ENCODE peak calls at places on chromosome 18, in seven cellular contexts. One of them, this sample, is unnamed.

GRCh38 chr18:46712406-46712805 is 44.4 kb downstream of the ST8SIA5 start:
- DNase-seq in H9: no peak
- DNase-seq in IMR-90: peak
- DNase-seq in left ventricle myocardium inferior: no peak
- DNase-seq in HCT116: no peak
- DNase-seq in GM23338: no peak
- DNase-seq in WTC11: no peak
- DNase-seq in this sample: peak

GRCh38 chr18:28581503-28582169 is 404.7 kb upstream of the CDH2 start:
- DNase-seq in WTC11: no peak
- DNase-seq in IMR-90: no peak
- DNase-seq in H9: no peak
- DNase-seq in HCT116: no peak
- DNase-seq in GM23338: peak
- DNase-seq in left ventricle myocardium inferior: no peak
- DNase-seq in this sample: peak

GRCh38 chr18:74200780-74201179 is 52.5 kb downstream of the TIMM21 start:
- DNase-seq in H9: no peak
- DNase-seq in HCT116: no peak
- DNase-seq in IMR-90: no peak
- DNase-seq in left ventricle myocardium inferior: no peak
- DNase-seq in GM23338: no peak
- DNase-seq in WTC11: no peak
- DNase-seq in this sample: no peak

GRCh38 chr18:77105021-77105420 is 27.6 kb downstream of the MBP start:
- DNase-seq in H9: no peak
- DNase-seq in GM23338: no peak
- DNase-seq in left ventricle myocardium inferior: no peak
- DNase-seq in WTC11: no peak
- DNase-seq in IMR-90: no peak
- DNase-seq in HCT116: no peak
- DNase-seq in this sample: peak

GRCh38 chr18:36424741-36425142 is 127.2 kb downstream of the FHOD3 start:
- DNase-seq in GM23338: no peak
- DNase-seq in left ventricle myocardium inferior: no peak
- DNase-seq in IMR-90: no peak
- DNase-seq in HCT116: peak
- DNase-seq in H9: no peak
- DNase-seq in WTC11: no peak
- DNase-seq in this sample: no peak

GRCh38 chr18:23879544-23879943 is 135.0 kb upstream of the TTC39C start:
- DNase-seq in H9: no peak
- DNase-seq in GM23338: no peak
- DNase-seq in WTC11: no peak
- DNase-seq in HCT116: no peak
- DNase-seq in IMR-90: no peak
- DNase-seq in left ventricle myocardium inferior: no peak
- DNase-seq in this sample: no peak

GRCh38 chr18:57806891-57807280 is 3.8 kb upstream of the ATP8B1 start:
- DNase-seq in IMR-90: peak
- DNase-seq in HCT116: no peak
- DNase-seq in H9: no peak
- DNase-seq in left ventricle myocardium inferior: no peak
- DNase-seq in GM23338: no peak
- DNase-seq in WTC11: no peak
- DNase-seq in this sample: peak

GRCh38 chr18:57630759-57631660 is 9.4 kb upstream of the NARS1 start:
- DNase-seq in left ventricle myocardium inferior: no peak
- DNase-seq in HCT116: no peak
- DNase-seq in IMR-90: no peak
- DNase-seq in GM23338: no peak
- DNase-seq in WTC11: no peak
- DNase-seq in H9: no peak
- DNase-seq in this sample: no peak

GRCh38 chr18:3402962-3403585 is 46.9 kb upstream of the TGIF1 start:
- DNase-seq in GM23338: no peak
- DNase-seq in IMR-90: peak
- DNase-seq in H9: no peak
- DNase-seq in HCT116: no peak
- DNase-seq in WTC11: no peak
- DNase-seq in left ventricle myocardium inferior: no peak
- DNase-seq in this sample: peak

GRCh38 chr18:13258792-13259385 is 40.3 kb downstream of the LDLRAD4 start:
- DNase-seq in HCT116: no peak
- DNase-seq in WTC11: no peak
- DNase-seq in H9: no peak
- DNase-seq in IMR-90: no peak
- DNase-seq in GM23338: no peak
- DNase-seq in left ventricle myocardium inferior: no peak
- DNase-seq in this sample: no peak

GRCh38 chr18:58023108-58023507 is 20.9 kb upstream of the NEDD4L start:
- DNase-seq in HCT116: no peak
- DNase-seq in IMR-90: no peak
- DNase-seq in left ventricle myocardium inferior: no peak
- DNase-seq in WTC11: no peak
- DNase-seq in H9: no peak
- DNase-seq in GM23338: no peak
- DNase-seq in this sample: no peak

GRCh38 chr18:33051397-33051796 is 278.6 kb upstream of the KLHL14 start:
- DNase-seq in WTC11: no peak
- DNase-seq in HCT116: no peak
- DNase-seq in IMR-90: no peak
- DNase-seq in H9: no peak
- DNase-seq in left ventricle myocardium inferior: no peak
- DNase-seq in GM23338: no peak
- DNase-seq in this sample: no peak

GRCh38 chr18:45213040-45213333 is 402.3 kb upstream of the SLC14A2 start:
- DNase-seq in H9: no peak
- DNase-seq in HCT116: no peak
- DNase-seq in GM23338: no peak
- DNase-seq in IMR-90: no peak
- DNase-seq in WTC11: no peak
- DNase-seq in left ventricle myocardium inferior: no peak
- DNase-seq in this sample: no peak
- TF ChIP-seq CTCF in H9: peak
- TF ChIP-seq CTCF in HCT116: no peak
- TF ChIP-seq CTCF in GM23338: no peak
- TF ChIP-seq CTCF in IMR-90: no peak
- TF ChIP-seq CTCF in WTC11: no peak
- TF ChIP-seq CTCF in left ventricle myocardium inferior: peak
- TF ChIP-seq CTCF in this sample: no peak

DNA sequence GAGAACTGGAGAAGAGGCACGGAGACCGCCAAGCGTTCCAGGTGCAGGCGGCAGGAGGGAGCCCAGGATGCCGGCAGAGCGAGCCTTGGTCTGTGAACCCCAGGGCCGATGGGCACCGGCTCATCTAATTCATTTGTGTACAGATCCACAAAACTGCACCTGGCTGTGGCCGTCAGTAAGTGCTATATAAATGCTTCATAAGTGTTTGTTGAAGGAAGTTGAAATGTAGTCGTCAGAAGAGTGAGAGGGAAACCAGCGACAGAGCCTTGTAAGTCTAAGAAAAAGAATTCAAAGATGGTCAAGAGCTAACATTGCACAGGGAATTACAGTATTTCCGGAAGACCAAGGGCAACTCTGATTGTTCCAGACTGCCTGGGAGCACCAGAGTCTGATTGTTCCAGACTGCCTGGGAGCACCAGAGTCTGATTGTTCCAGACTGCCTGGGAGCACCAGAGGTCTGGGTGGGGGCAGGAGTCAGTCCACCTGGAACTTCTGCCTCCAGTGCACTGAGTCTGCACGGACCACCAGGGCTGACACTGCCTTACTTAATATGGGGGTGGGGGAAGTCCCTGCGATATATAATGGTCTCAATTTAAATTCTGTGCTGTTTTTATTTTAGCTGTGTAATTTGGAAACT is 112.3 kb downstream of the BCL2 start:
- DNase-seq in GM23338: no peak
- DNase-seq in IMR-90: no peak
- DNase-seq in H9: no peak
- DNase-seq in left ventricle myocardium inferior: no peak
- DNase-seq in WTC11: no peak
- DNase-seq in HCT116: no peak
- DNase-seq in this sample: no peak
- TF ChIP-seq CTCF in GM23338: no peak
- TF ChIP-seq CTCF in IMR-90: no peak
- TF ChIP-seq CTCF in H9: no peak
- TF ChIP-seq CTCF in left ventricle myocardium inferior: no peak
- TF ChIP-seq CTCF in WTC11: no peak
- TF ChIP-seq CTCF in HCT116: no peak
- TF ChIP-seq CTCF in this sample: no peak

GRCh38 chr18:4405965-4406364 is 49.1 kb downstream of the DLGAP1 start:
- DNase-seq in left ventricle myocardium inferior: no peak
- DNase-seq in IMR-90: no peak
- DNase-seq in GM23338: peak
- DNase-seq in HCT116: no peak
- DNase-seq in H9: peak
- DNase-seq in WTC11: no peak
- DNase-seq in this sample: no peak
- TF ChIP-seq CTCF in left ventricle myocardium inferior: no peak
- TF ChIP-seq CTCF in IMR-90: no peak
- TF ChIP-seq CTCF in GM23338: no peak
- TF ChIP-seq CTCF in HCT116: no peak
- TF ChIP-seq CTCF in H9: no peak
- TF ChIP-seq CTCF in WTC11: no peak
- TF ChIP-seq CTCF in this sample: no peak

GRCh38 chr18:54220406-54220805 is 4.1 kb downstream of the MBD2 start:
- DNase-seq in HCT116: no peak
- DNase-seq in left ventricle myocardium inferior: no peak
- DNase-seq in IMR-90: no peak
- DNase-seq in H9: no peak
- DNase-seq in WTC11: no peak
- DNase-seq in GM23338: no peak
- DNase-seq in this sample: no peak

GRCh38 chr18:54224379-54225014 is at the start of gene MBD2:
- DNase-seq in IMR-90: peak
- DNase-seq in left ventricle myocardium inferior: peak
- DNase-seq in WTC11: peak
- DNase-seq in GM23338: peak
- DNase-seq in HCT116: peak
- DNase-seq in H9: peak
- DNase-seq in this sample: peak

GRCh38 chr18:54223568-54224241 is 764 bp downstream of the MBD2 start:
- DNase-seq in H9: peak
- DNase-seq in GM23338: peak
- DNase-seq in left ventricle myocardium inferior: peak
- DNase-seq in IMR-90: peak
- DNase-seq in WTC11: peak
- DNase-seq in HCT116: peak
- DNase-seq in this sample: peak

GRCh38 chr18:54218299-54218698 is 6.2 kb downstream of the MBD2 start:
- DNase-seq in IMR-90: no peak
- DNase-seq in HCT116: no peak
- DNase-seq in left ventricle myocardium inferior: no peak
- DNase-seq in GM23338: no peak
- DNase-seq in WTC11: no peak
- DNase-seq in H9: no peak
- DNase-seq in this sample: no peak

GRCh38 chr18:54222922-54223567 is 1.4 kb downstream of the MBD2 start:
- DNase-seq in HCT116: peak
- DNase-seq in H9: no peak
- DNase-seq in left ventricle myocardium inferior: no peak
- DNase-seq in IMR-90: no peak
- DNase-seq in WTC11: no peak
- DNase-seq in GM23338: no peak
- DNase-seq in this sample: peak
- TF ChIP-seq CTCF in HCT116: peak
- TF ChIP-seq CTCF in H9: peak
- TF ChIP-seq CTCF in left ventricle myocardium inferior: no peak
- TF ChIP-seq CTCF in IMR-90: no peak
- TF ChIP-seq CTCF in WTC11: no peak
- TF ChIP-seq CTCF in GM23338: peak
- TF ChIP-seq CTCF in this sample: no peak